ENCODE peak calls at places on chromosomes 5 and 9, in six cellular contexts. L, T, P, C, A and G are unnamed samples.

GRCh38 chr9:16236882-16237281 is 633.6 kb downstream of the BNC2 start:
- DNase-seq in A (no peak), C (no peak), L (no peak), T (peak), P (no peak), G (no peak)

GRCh38 chr5:54514841-54515432 is 2.6 kb upstream of the SNX18 start:
- DNase-seq in C (no peak), A (no peak), L (no peak), P (peak), T (peak), G (peak)

GRCh38 chr5:96258692-96259091 is 174.4 kb downstream of the PCSK1 start:
- DNase-seq in P (no peak), A (no peak), C (no peak), L (no peak), T (no peak), G (no peak)

GRCh38 chr5:156641690-156642089 is 208.4 kb upstream of the PPP1R2B start:
- DNase-seq in A (no peak), L (no peak), C (no peak), P (no peak), T (no peak), G (no peak)

GRCh38 chr5:138844812-138845513 is 30.2 kb downstream of the LRRTM2 start:
- DNase-seq in T (peak), C (no peak), L (no peak), A (no peak), P (peak), G (peak)

GRCh38 chr5:36734422-36734821 is 128.0 kb downstream of the SLC1A3 start:
- DNase-seq in P (no peak), A (peak), T (peak), L (peak), C (no peak), G (no peak)

GRCh38 chr9:84136119-84136868 is 155.7 kb downstream of the RMI1 start:
- DNase-seq in A (no peak), L (no peak), T (peak), C (no peak), P (no peak), G (peak)

GRCh38 chr9:7166074-7166473 is 408.3 kb downstream of the KDM4C start:
- DNase-seq in C (no peak), A (no peak), L (no peak), P (no peak), T (no peak), G (no peak)

GRCh38 chr5:90191352-90192045 is 218.1 kb downstream of the CETN3 start:
- DNase-seq in P (no peak), C (no peak), L (no peak), T (no peak), A (no peak), G (no peak)

GRCh38 chr9:22308177-22308576 is 138.4 kb upstream of the DMRTA1 start:
- DNase-seq in L (no peak), T (no peak), A (no peak), P (no peak), C (no peak), G (no peak)

GRCh38 chr9:90914868-90915483 is 113.4 kb downstream of the SYK start:
- DNase-seq in L (peak), A (peak), P (peak), T (peak), C (peak), G (peak)

GRCh38 chr9:90919883-90920282 is 118.3 kb downstream of the SYK start:
- DNase-seq in A (peak), L (no peak), T (no peak), P (no peak), C (no peak), G (no peak)

GRCh38 chr9:90914196-90914595 is 112.6 kb downstream of the SYK start:
- DNase-seq in C (no peak), A (no peak), T (no peak), P (no peak), L (no peak), G (no peak)

GRCh38 chr9:90916147-90916734 is 114.6 kb downstream of the SYK start:
- DNase-seq in P (no peak), T (no peak), L (no peak), C (no peak), A (no peak), G (no peak)

GRCh38 chr9:90915693-90916092 is 114.1 kb downstream of the SYK start:
- DNase-seq in L (peak), A (peak), P (no peak), T (peak), C (peak), G (no peak)
- TF ChIP-seq CTCF in L (peak), A (no peak), P (peak), T (peak), C (peak), G (no peak)

DNA sequence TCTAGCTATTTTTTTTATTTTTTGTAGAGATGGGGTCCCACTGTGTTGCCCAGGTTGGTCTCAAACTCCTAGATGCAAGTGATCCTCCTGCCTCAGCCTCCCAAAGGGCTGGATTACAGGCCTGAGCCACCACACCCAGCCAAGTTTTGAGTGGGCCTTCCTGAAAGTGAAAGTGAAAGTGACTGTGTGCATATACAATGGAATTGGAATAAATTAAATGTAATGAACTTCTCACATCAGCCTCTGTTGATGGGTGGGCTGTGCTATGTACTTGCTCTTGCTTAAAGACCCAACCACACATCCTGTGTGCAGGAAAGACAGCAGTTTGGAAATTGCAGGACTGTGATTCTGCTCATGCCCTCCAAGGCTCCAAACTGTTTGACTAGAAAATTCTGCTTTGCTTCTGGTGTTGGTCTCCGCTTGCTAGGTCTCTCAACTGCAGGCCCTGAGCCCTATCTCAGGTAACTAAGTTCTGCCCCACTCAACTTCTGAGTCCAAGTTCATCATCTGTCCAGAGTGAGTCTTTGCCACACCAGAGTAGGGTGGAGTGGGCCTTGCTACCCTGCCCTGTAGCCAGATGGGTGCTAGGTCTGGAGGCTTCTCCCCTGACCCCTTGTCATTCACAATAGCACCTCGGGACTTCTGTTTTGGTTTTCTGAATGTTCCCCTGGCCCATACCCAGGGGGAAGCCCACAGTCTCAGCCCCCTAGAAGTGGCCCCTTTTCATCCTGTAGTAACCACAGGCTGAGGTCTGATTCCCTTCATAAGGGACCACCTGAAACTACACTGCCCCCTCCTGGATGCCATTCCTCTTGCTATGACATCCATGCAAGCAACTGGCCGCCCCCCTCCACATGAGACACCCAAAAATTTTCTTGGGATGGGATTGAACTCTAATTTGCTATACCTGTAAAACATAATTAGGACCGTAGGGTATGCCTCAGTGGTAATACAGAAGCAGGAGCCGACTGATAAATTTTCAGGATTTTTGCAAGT is 36.5 kb upstream of the RAD23B start:
- DNase-seq in C (peak), P (no peak), A (no peak), L (peak), T (no peak), G (no peak)
- TF ChIP-seq CTCF in C (peak), P (no peak), A (no peak), L (peak), T (peak), G (peak)

DNA sequence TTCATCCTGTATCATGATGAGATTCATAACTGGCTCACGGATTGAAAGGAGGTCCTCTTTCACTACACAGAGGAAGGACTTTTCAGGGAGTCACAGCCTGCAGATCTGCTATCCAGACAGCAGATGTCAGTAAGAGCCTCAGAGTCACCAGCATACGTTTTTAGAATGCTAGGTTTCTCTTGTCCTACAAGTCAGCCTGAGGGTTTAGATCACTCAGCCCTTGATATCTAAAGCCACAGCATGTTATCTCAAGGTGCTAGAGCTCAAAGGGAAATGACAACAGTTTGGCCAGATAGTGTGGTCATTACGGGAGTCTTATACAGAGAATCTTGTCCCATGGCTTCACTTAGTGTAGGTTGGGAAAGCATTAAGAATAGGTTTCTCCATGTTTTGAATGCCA is 30.9 kb upstream of the SLC46A2 start:
- DNase-seq in A (peak), P (peak), L (peak), C (peak), T (peak), G (peak)
- TF ChIP-seq CTCF in A (no peak), P (peak), L (peak), C (peak), T (peak), G (peak)

GRCh38 chr9:109408759-109409462 is 88.1 kb upstream of the EPB41L4B start:
- DNase-seq in C (no peak), A (no peak), P (no peak), T (no peak), L (no peak), G (no peak)

GRCh38 chr9:109409998-109410397 is 88.1 kb downstream of the PTPN3 start:
- DNase-seq in A (no peak), L (peak), P (no peak), T (no peak), C (peak), G (no peak)

GRCh38 chr9:109414125-109414785 is 83.9 kb downstream of the PTPN3 start:
- DNase-seq in L (peak), A (no peak), C (peak), T (no peak), P (no peak), G (no peak)

GRCh38 chr9:109411069-109411761 is 86.9 kb downstream of the PTPN3 start:
- DNase-seq in T (no peak), A (no peak), P (no peak), C (no peak), L (no peak), G (no peak)

DNA sequence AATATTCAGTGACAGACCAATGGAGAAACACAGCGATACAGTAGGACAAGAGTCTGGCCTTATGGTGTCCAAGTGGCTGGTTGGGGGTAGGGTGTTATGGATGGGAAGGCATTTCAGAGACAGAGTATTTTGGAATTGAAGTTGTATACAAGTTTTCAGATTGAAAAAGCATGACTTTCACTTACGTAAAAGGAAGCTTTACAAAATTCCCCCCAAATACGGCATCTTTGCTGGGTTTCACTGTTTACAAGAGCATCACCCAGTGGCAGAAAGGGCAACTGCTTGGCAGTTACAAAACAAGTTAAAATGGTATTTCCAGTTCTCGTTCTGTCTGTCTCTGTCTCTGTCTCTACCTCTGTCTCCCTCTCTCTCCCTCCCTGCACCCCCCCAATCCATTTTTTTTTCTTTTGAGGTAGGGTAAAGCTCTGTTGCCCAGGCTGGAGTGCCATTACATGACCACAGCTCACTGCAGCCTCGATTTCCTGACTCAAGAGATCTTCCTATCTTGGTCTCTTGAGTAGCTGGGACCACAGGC is 86.2 kb downstream of the PTPN3 start:
- DNase-seq in C (no peak), P (peak), T (peak), A (no peak), L (peak), G (peak)
- TF ChIP-seq CTCF in C (peak), P (peak), T (peak), A (no peak), L (peak), G (peak)

DNA sequence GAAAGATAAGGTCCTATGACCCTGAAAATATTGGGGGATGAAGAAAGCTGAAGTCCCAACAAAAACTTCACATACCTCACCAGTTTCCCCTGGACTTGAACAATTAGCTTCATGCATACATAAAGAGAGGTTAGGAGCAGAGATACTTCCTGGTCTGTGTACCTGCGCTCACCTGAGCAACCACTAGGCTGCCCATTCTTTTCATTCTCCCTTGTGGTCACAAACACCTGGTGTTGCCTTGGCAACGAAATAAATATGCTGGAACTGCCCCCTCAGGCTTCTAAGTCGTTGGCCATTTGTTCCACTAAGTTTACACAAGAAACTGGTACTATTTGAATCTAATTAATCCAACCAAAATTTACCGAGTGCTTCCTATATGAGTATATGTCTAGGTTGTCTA is 18.1 kb downstream of the OTP start:
- DNase-seq in T (no peak), L (no peak), A (peak), C (peak), P (no peak), G (no peak)
- TF ChIP-seq CTCF in T (no peak), L (no peak), A (no peak), C (peak), P (no peak), G (no peak)

DNA sequence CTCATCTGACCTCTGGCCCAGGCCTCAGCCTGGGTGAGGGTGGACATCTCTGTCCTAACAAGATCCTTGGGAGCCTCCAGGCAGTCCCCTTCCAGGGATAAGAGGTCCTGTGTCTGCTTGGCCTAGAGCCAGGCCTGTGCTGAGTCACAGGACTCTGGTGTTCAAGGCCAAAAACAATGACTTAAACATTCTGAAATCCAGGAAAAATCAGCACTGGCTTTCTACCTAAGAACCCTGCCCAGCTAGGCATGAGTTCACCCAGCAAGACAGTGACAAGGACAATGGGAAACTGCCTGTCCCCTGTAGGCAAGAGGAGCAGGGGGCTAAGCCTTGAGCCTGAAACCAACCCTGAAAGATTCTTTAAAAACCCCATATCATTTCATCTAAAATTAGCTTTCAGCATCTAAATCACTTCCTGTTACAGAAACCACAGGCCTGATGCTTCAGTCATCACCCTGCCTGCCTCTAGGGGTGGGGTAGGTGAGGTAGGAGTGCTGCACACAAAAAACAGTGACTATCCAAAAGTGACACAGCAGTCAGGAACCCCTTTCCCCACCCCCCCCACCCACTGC is 29.9 kb downstream of the CSF2 start:
- DNase-seq in P (peak), C (no peak), A (peak), L (peak), T (peak), G (peak)
- TF ChIP-seq CTCF in P (no peak), C (no peak), A (no peak), L (no peak), T (peak), G (peak)

GRCh38 chr9:98215821-98216220 is 23.4 kb upstream of the CORO2A start:
- DNase-seq in C (peak), T (peak), P (no peak), L (peak), A (no peak), G (no peak)
- TF ChIP-seq CTCF in C (peak), T (peak), P (peak), L (peak), A (no peak), G (peak)

GRCh38 chr5:122498163-122498562 is 186.1 kb downstream of the SNCAIP start:
- DNase-seq in C (peak), L (peak), A (no peak), P (no peak), T (peak), G (no peak)
- TF ChIP-seq CTCF in C (peak), L (peak), A (no peak), P (peak), T (peak), G (peak)

DNA sequence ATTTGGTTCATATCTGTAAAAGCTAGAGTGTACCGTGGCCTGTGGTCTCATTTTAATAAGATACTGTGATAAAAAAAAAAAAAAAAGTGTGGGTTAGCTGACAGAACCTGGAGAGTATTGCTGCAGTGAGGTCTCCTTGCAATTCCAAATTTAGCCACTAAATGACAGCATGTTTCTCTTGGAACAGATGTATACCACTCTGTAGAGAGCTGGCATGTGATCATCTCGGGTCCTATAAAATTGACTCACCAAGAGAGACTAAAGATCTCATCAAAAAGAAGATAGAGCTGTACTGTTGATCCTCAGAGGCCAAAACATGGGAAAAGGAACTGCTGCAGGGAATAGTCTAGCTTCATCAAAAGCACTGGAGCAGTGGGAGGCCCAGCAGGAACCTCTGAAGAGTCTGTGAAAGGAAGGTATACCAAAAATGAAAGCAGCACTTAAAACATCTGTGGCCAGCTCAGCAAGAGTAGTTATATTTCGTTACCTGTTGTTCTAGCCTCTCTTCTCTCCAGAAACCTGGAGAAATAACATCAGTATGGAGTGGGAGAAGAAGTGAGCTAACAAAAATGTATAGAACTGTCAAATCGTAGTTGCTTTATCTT is 826.8 kb downstream of the EFNA5 start:
- DNase-seq in C (no peak), P (no peak), L (no peak), T (peak), A (no peak), G (no peak)
- TF ChIP-seq CTCF in C (peak), P (peak), L (no peak), T (peak), A (no peak), G (no peak)